ENCODE peak calls at places on chromosomes 16 and 17, in nine cellular contexts. K is body of pancreas, Z is DMS 273 treated with DMSO at 0.1 percent for 48 hours, Q is WTC11, G is cerebellar cortex, U is AG20443, P is type B pancreatic cell, A is activated T-cell treated with anti-CD3 and anti-CD28 coated beads for 1 hour, B is HEK293T. Y is an unnamed sample.

GRCh38 chr17:77212081-77212832 is 71.5 kb downstream of the SEC14L1 start:
- DNase-seq in G (no peak), K (no peak), Q (no peak), P (no peak), B (no peak), A (no peak), U (no peak), Z (no peak), Y (no peak)

GRCh38 chr17:66767164-66767933 is 67.6 kb upstream of the CACNG5 start:
- DNase-seq in Q (no peak), U (no peak), B (no peak), Z (peak), G (no peak), A (no peak), P (no peak), K (no peak), Y (no peak)

GRCh38 chr17:76481091-76481655 is 13.8 kb downstream of the AANAT start:
- DNase-seq in Z (no peak), Q (no peak), K (no peak), G (no peak), U (no peak), A (no peak), P (no peak), B (no peak), Y (no peak)

GRCh38 chr16:87702325-87702811 is 63.4 kb downstream of the KLHDC4 start:
- DNase-seq in G (peak), K (peak), Q (peak), U (peak), B (peak), P (no peak), A (peak), Z (no peak), Y (peak)

GRCh38 chr16:51753382-51753781 is 602.3 kb upstream of the SALL1 start:
- DNase-seq in G (no peak), K (no peak), Q (no peak), P (no peak), B (no peak), A (no peak), U (no peak), Z (peak), Y (no peak)

GRCh38 chr17:15463363-15463762 is 4.1 kb downstream of the CDRT4 start:
- DNase-seq in A (no peak), G (peak), U (peak), P (no peak), Z (peak), Q (peak), B (peak), K (peak), Y (no peak)

GRCh38 chr17:10668771-10669170 is 11.7 kb upstream of the MYH3 start:
- DNase-seq in K (no peak), P (no peak), B (no peak), A (no peak), Z (no peak), U (peak), Q (no peak), G (no peak), Y (no peak)

GRCh38 chr16:58426960-58427359 is 34.7 kb downstream of the GINS3 start:
- DNase-seq in Z (no peak), P (no peak), A (no peak), K (no peak), U (no peak), B (no peak), G (peak), Q (no peak), Y (no peak)

GRCh38 chr17:80442305-80442659 is 27.3 kb downstream of the ENDOV start:
- DNase-seq in Q (no peak), A (no peak), P (no peak), Z (no peak), B (no peak), U (no peak), K (no peak), G (no peak), Y (no peak)

GRCh38 chr17:12078791-12079190 is 58.1 kb downstream of the MAP2K4 start:
- DNase-seq in P (no peak), K (no peak), Z (no peak), A (no peak), B (no peak), Q (no peak), G (no peak), U (peak), Y (no peak)

GRCh38 chr16:66508914-66509496 is 40.9 kb downstream of the TK2 start:
- DNase-seq in K (no peak), A (no peak), G (no peak), P (no peak), Q (no peak), U (no peak), B (no peak), Z (no peak), Y (no peak)

GRCh38 chr17:68600881-68601564 is at the start of gene FAM20A:
- DNase-seq in U (peak), G (no peak), P (peak), Q (peak), A (no peak), K (peak), B (peak), Z (no peak), Y (no peak)

GRCh38 chr16:88853336-88853941 is 3.3 kb downstream of the GALNS start:
- DNase-seq in Z (no peak), P (no peak), K (no peak), U (no peak), G (no peak), A (no peak), B (no peak), Q (no peak), Y (no peak)

GRCh38 chr16:65414284-65414984 is 292.6 kb upstream of the CDH11 start:
- DNase-seq in Q (no peak), Z (no peak), B (no peak), U (peak), G (no peak), P (no peak), A (no peak), K (no peak), Y (no peak)

GRCh38 chr16:61083711-61084110 is 952.5 kb downstream of the CDH8 start:
- DNase-seq in B (no peak), K (no peak), G (no peak), U (no peak), A (no peak), Q (no peak), Z (no peak), P (no peak), Y (no peak)

GRCh38 chr17:61670691-61671090 is 79.7 kb upstream of the NACA2 start:
- DNase-seq in Q (no peak), K (no peak), B (no peak), P (no peak), Z (no peak), U (no peak), G (no peak), A (no peak), Y (no peak)

GRCh38 chr17:17681744-17682292 is 560 bp downstream of the RAI1 start:
- DNase-seq in P (no peak), U (no peak), K (peak), B (no peak), A (peak), Q (no peak), Z (no peak), G (no peak), Y (peak)

GRCh38 chr17:44797809-44798208 is 32.3 kb downstream of the GJC1 start:
- DNase-seq in U (no peak), K (no peak), B (no peak), Q (no peak), Z (no peak), P (no peak), G (peak), A (no peak), Y (no peak)

GRCh38 chr16:72241930-72242329 is 70.0 kb upstream of the PMFBP1 start:
- DNase-seq in Q (no peak), B (peak), U (peak), P (no peak), G (peak), A (no peak), K (peak), Z (peak), Y (no peak)

GRCh38 chr16:14148569-14148968 is 77.5 kb downstream of the MRTFB start:
- DNase-seq in G (no peak), P (no peak), Z (no peak), B (no peak), Q (no peak), A (no peak), K (no peak), U (no peak), Y (no peak)

GRCh38 chr17:56866496-56866895 is 32.5 kb downstream of the DGKE start:
- DNase-seq in P (no peak), G (no peak), K (peak), Z (no peak), U (no peak), A (no peak), B (no peak), Q (no peak), Y (no peak)

GRCh38 chr17:14205992-14206461 is 30.6 kb downstream of the CDRT15 start:
- DNase-seq in B (no peak), U (no peak), G (peak), Z (no peak), A (peak), P (no peak), K (peak), Q (no peak), Y (peak)

GRCh38 chr16:20339744-20340143 is 12.4 kb upstream of the GP2 start:
- DNase-seq in P (no peak), Q (no peak), Z (no peak), B (no peak), K (no peak), G (no peak), A (no peak), U (no peak), Y (no peak)

GRCh38 chr16:68259421-68259820 is 4.9 kb upstream of the SLC7A6 start:
- DNase-seq in U (no peak), Q (no peak), P (no peak), Z (no peak), A (no peak), K (no peak), B (no peak), G (peak), Y (no peak)

GRCh38 chr17:78769200-78769773 is 12.8 kb downstream of the CYTH1 start:
- DNase-seq in Z (no peak), P (no peak), B (no peak), A (no peak), U (no peak), K (no peak), Q (no peak), G (no peak), Y (no peak)

GRCh38 chr17:22703786-22704441 is 1011.6 kb downstream of the KCNJ18 start:
- DNase-seq in Z (no peak), Q (no peak), P (no peak), U (peak), G (no peak), B (peak), A (no peak), K (no peak), Y (no peak)

GRCh38 chr16:88906535-88907105 is 40.2 kb upstream of the PABPN1L start:
- DNase-seq in P (no peak), Q (no peak), G (no peak), K (no peak), Z (no peak), B (no peak), U (no peak), A (no peak), Y (no peak)

GRCh38 chr17:72349508-72350472 is 229.0 kb downstream of the SOX9 start:
- DNase-seq in Z (peak), P (no peak), B (no peak), U (no peak), A (no peak), Q (no peak), K (peak), G (peak), Y (no peak)

GRCh38 chr17:65312718-65313382 is 175.7 kb downstream of the RGS9 start:
- DNase-seq in Q (no peak), G (no peak), A (no peak), U (no peak), K (no peak), Z (no peak), B (no peak), P (no peak), Y (no peak)

GRCh38 chr17:27861979-27862378 is 31.2 kb downstream of the LYRM9 start:
- DNase-seq in A (no peak), P (no peak), Z (no peak), K (no peak), B (no peak), G (peak), U (no peak), Q (no peak), Y (no peak)

GRCh38 chr16:85309656-85310587 is 197.7 kb upstream of the CIBAR2 start:
- DNase-seq in U (no peak), G (no peak), B (no peak), K (peak), A (no peak), Q (no peak), P (no peak), Z (no peak), Y (no peak)

Y was measured in T-helper 1 cell.